ENCODE peak calls at places on chromosomes 6 and 20, in nine cellular contexts. H is Peyer's patch; C is CD8-positive, alpha-beta T cell; D is spleen; A is suprapubic skin; F is esophagus squamous epithelium; K is IMR-90; U is PC-9; S is GM23248. T is an unnamed sample. For H3K4me1, the result is how much of the 10 kb centered on the place peaks cover.

GRCh38 chr6:127618729-127619128 is 41.8 kb downstream of the C6orf58 start:
- DNase-seq in H (no peak), C (no peak), D (no peak), A (no peak), F (no peak), K (peak), U (peak), S (peak), T (no peak)

GRCh38 chr6:41428402-41428994 is 93.1 kb downstream of the NCR2 start:
- DNase-seq in H (no peak), C (no peak), D (no peak), A (no peak), F (no peak), K (no peak), U (no peak), S (peak), T (no peak)

GRCh38 chr6:1761472-1761871 is 151.8 kb downstream of the FOXC1 start:
- DNase-seq in H (no peak), C (no peak), D (no peak), A (no peak), F (no peak), K (no peak), U (no peak), S (no peak), T (no peak)

GRCh38 chr6:26198626-26199056 is 111.4 kb downstream of the HFE start:
- DNase-seq in H (no peak), C (peak), D (no peak), A (no peak), F (no peak), K (peak), U (no peak), S (peak), T (no peak)

GRCh38 chr6:158755636-158756035 is 63.5 kb downstream of the EZR start:
- DNase-seq in H (no peak), C (no peak), D (no peak), A (peak), F (no peak), K (no peak), U (no peak), S (no peak), T (no peak)

GRCh38 chr6:163337958-163338357 is 76.6 kb upstream of the QKI start:
- DNase-seq in H (no peak), C (no peak), D (no peak), A (no peak), F (no peak), K (no peak), U (peak), S (no peak), T (no peak)

GRCh38 chr6:18845891-18846290 is 458.7 kb downstream of the RNF144B start:
- DNase-seq in H (no peak), C (no peak), D (no peak), A (no peak), F (no peak), K (no peak), U (no peak), S (no peak), T (no peak)

GRCh38 chr6:5532941-5533340 is 271.6 kb downstream of the FARS2 start:
- DNase-seq in H (no peak), C (no peak), D (no peak), A (no peak), F (no peak), K (no peak), U (no peak), S (no peak), T (no peak)

GRCh38 chr6:3016473-3017280 is 17.0 kb downstream of the NQO2 start:
- DNase-seq in H (no peak), C (no peak), D (no peak), A (no peak), F (no peak), K (no peak), U (no peak), S (no peak), T (no peak)

GRCh38 chr6:130769812-130770211 is 57.4 kb upstream of the SMLR1 start:
- DNase-seq in H (no peak), C (no peak), D (no peak), A (no peak), F (no peak), K (no peak), U (no peak), S (no peak), T (no peak)

GRCh38 chr20:24958506-24959385 is 9.7 kb downstream of the CST7 start:
- DNase-seq in H (peak), C (no peak), D (peak), A (no peak), F (no peak), K (no peak), U (no peak), S (no peak), T (no peak)

GRCh38 chr6:130967502-130968469 is 95.3 kb downstream of the EPB41L2 start:
- DNase-seq in H (no peak), C (no peak), D (no peak), A (no peak), F (no peak), K (peak), U (no peak), S (peak), T (no peak)

GRCh38 chr6:25175216-25175615 is 104.0 kb upstream of the CARMIL1 start:
- DNase-seq in H (no peak), C (no peak), D (no peak), A (no peak), F (no peak), K (peak), U (peak), S (no peak), T (no peak)

GRCh38 chr20:32628960-32629530 is 43.9 kb upstream of the NOL4L start:
- DNase-seq in H (no peak), C (no peak), D (no peak), A (no peak), F (no peak), K (no peak), U (no peak), S (no peak), T (no peak)

GRCh38 chr6:137309078-137309762 is 90.0 kb upstream of the IFNGR1 start:
- DNase-seq in H (peak), C (no peak), D (peak), A (no peak), F (no peak), K (peak), U (peak), S (peak), T (peak)

GRCh38 chr6:107248147-107248546 is 132.8 kb upstream of the BEND3 start:
- DNase-seq in H (no peak), C (no peak), D (no peak), A (no peak), F (no peak), K (no peak), U (no peak), S (no peak), T (no peak)

GRCh38 chr20:10523438-10523837 is 88.3 kb downstream of the SLX4IP start:
- DNase-seq in H (no peak), C (no peak), D (no peak), A (no peak), F (no peak), K (no peak), U (no peak), S (no peak), T (no peak)

GRCh38 chr6:52420668-52421358 is 671 bp downstream of the EFHC1 start:
- DNase-seq in H (peak), C (no peak), D (peak), A (no peak), F (no peak), K (peak), U (no peak), S (peak), T (no peak)

GRCh38 chr6:17101422-17102257 is at the start of gene STMND1:
- DNase-seq in H (peak), C (no peak), D (no peak), A (no peak), F (no peak), K (peak), U (no peak), S (peak), T (peak)

GRCh38 chr6:112683926-112684325 is 336.8 kb downstream of the RFPL4B start:
- DNase-seq in H (no peak), C (no peak), D (no peak), A (no peak), F (no peak), K (peak), U (no peak), S (peak), T (no peak)

GRCh38 chr6:164741938-164742451 is 567.4 kb downstream of the C6orf118 start:
- DNase-seq in H (no peak), C (no peak), D (no peak), A (no peak), F (no peak), K (no peak), U (no peak), S (no peak), T (no peak)

GRCh38 chr6:127515234-127515793 is 3.8 kb downstream of the MTCL3 start:
- DNase-seq in H (no peak), C (peak), D (no peak), A (no peak), F (no peak), K (no peak), U (no peak), S (peak), T (no peak)

GRCh38 chr20:22805219-22805618 is 220.8 kb upstream of the FOXA2 start:
- DNase-seq in H (no peak), C (no peak), D (no peak), A (no peak), F (no peak), K (peak), U (peak), S (peak), T (no peak)

GRCh38 chr20:7716286-7716972 is 223.8 kb downstream of the HAO1 start:
- DNase-seq in H (no peak), C (no peak), D (no peak), A (no peak), F (no peak), K (no peak), U (no peak), S (no peak), T (no peak)

GRCh38 chr6:3915076-3915791 is 66.1 kb downstream of the FAM50B start:
- DNase-seq in H (no peak), C (peak), D (peak), A (no peak), F (no peak), K (no peak), U (no peak), S (no peak), T (no peak)

GRCh38 chr20:63942250-63943006 is 13.8 kb downstream of the UCKL1 start:
- DNase-seq in H (peak), C (no peak), D (peak), A (no peak), F (no peak), K (peak), U (no peak), S (peak), T (no peak)

GRCh38 chr6:36285187-36285612 is 15.3 kb downstream of the PNPLA1 start:
- DNase-seq in H (no peak), C (no peak), D (no peak), A (no peak), F (no peak), K (no peak), U (no peak), S (no peak), T (no peak)

GRCh38 chr6:154058963-154059680 is 20.1 kb downstream of the OPRM1 start:
- DNase-seq in H (no peak), C (no peak), D (no peak), A (no peak), F (no peak), K (no peak), U (no peak), S (no peak), T (no peak)

GRCh38 chr20:34083137-34083536 is 28.9 kb downstream of the EIF2S2 start:
- DNase-seq in H (peak), C (no peak), D (no peak), A (peak), F (no peak), K (peak), U (no peak), S (peak), T (peak)

GRCh38 chr6:25136879-25137278 is 142.3 kb upstream of the CARMIL1 start:
- DNase-seq in H (no peak), C (no peak), D (no peak), A (no peak), F (no peak), K (no peak), U (no peak), S (peak), T (no peak)

GRCh38 chr6:150025201-150025917 is at the start of gene RAET1L:
- DNase-seq in H (peak), C (no peak), D (no peak), A (no peak), F (no peak), K (peak), U (peak), S (peak), T (no peak)

GRCh38 chr20:11544029-11544678 is 373.5 kb upstream of the BTBD3 start:
- DNase-seq in H (no peak), C (no peak), D (no peak), A (no peak), F (no peak), K (peak), U (peak), S (peak), T (no peak)

GRCh38 chr6:158642805-158643489 is 1.6 kb downstream of the DYNLT1 start:
- DNase-seq in H (peak), C (peak), D (no peak), A (no peak), F (no peak), K (peak), U (no peak), S (peak), T (no peak)

GRCh38 chr20:49344975-49345374 is 67.1 kb upstream of the ZNFX1 start:
- DNase-seq in H (no peak), C (no peak), D (no peak), A (peak), F (no peak), K (peak), U (peak), S (peak), T (peak)

DNA sequence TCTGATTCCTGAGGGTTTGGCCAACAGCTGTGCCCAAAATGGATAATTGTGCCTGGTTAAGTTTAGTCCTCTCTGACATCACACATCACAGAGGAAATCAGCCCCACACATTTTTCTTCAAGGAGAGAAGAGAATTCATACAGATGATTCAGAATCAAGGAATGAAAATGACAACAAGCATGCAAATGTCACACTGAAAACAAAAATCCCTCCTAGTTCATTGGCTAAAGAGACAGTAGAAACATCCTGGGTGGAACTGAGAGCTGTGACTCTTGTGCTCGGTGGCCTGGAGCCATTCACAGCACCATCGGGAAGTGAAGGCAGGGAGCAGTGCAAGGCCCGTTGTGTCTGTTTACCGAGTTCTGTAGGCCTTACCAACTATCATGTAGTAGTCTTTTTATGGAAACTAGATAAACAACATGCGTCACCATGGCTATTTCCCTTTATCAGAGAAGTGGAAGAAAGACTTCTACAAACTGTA is 81.7 kb upstream of the TENT5A start:
- DNase-seq in H (peak), C (no peak), D (no peak), A (no peak), F (no peak), K (peak), U (no peak), S (peak), T (no peak)
- H3K4me1 ChIP-seq in H (under half), C (under half), D (under half), A (under half), F (under half), K (under half), U (under half), S (under half), T (under half)

GRCh38 chr6:110885526-110885925 is 10.9 kb downstream of the AMD1 start:
- DNase-seq in H (no peak), C (no peak), D (no peak), A (no peak), F (no peak), K (no peak), U (no peak), S (no peak), T (no peak)
- H3K4me1 ChIP-seq in H (under half), C (half or more), D (half or more), A (under half), F (under half), K (under half), U (under half), S (under half), T (under half)

GRCh38 chr6:156866181-156866862 is 89.1 kb downstream of the ARID1B start:
- DNase-seq in H (no peak), C (peak), D (no peak), A (no peak), F (no peak), K (peak), U (no peak), S (no peak), T (no peak)
- H3K4me1 ChIP-seq in H (under half), C (under half), D (half or more), A (under half), F (under half), K (under half), U (under half), S (under half), T (under half)

GRCh38 chr6:42448906-42449659 is 2.6 kb downstream of the TRERF1 start:
- DNase-seq in H (no peak), C (no peak), D (no peak), A (no peak), F (no peak), K (no peak), U (peak), S (no peak), T (no peak)
- H3K4me1 ChIP-seq in H (under half), C (under half), D (under half), A (half or more), F (under half), K (under half), U (under half), S (under half), T (under half)

DNA sequence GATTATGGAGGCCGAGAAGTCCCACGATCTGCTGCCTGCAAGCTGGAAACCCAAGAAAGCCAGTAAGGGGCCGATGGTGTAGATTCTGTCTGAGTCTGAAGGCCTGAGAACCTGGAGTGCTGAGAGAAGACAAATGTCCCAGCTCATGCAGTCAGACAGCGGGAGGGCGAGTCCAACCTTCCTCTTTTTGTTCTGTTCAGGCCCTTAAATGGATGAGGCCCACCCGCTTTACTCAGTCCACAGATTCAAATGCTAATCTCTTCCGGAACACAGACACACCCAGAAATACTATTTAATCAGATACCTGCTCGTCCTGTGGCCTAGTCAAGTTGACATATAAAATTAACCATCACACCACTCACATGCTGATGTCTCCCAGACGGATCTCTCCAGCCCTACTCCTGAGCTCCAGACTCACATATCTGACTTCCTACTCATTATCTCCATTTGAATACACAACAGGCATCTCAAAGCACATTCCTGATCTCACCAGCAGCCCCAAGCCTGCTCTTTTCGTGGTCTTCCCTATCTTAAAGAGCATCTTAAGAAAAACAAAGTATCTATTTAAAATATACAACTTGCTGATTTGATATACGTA is 26.7 kb upstream of the SRC start:
- DNase-seq in H (peak), C (no peak), D (no peak), A (no peak), F (no peak), K (peak), U (peak), S (peak), T (no peak)
- H3K4me1 ChIP-seq in H (under half), C (under half), D (under half), A (under half), F (under half), K (under half), U (under half), S (under half), T (under half)

GRCh38 chr20:44412402-44413144 is 57.1 kb downstream of the HNF4A start:
- DNase-seq in H (no peak), C (no peak), D (no peak), A (no peak), F (no peak), K (no peak), U (no peak), S (peak), T (no peak)

GRCh38 chr20:44411757-44412401 is 56.4 kb downstream of the HNF4A start:
- DNase-seq in H (no peak), C (no peak), D (no peak), A (no peak), F (no peak), K (no peak), U (no peak), S (no peak), T (no peak)

GRCh38 chr20:44411020-44411756 is 55.7 kb downstream of the HNF4A start:
- DNase-seq in H (peak), C (no peak), D (no peak), A (no peak), F (no peak), K (no peak), U (no peak), S (no peak), T (no peak)

GRCh38 chr20:44409132-44409600 is 53.7 kb downstream of the HNF4A start:
- DNase-seq in H (no peak), C (no peak), D (peak), A (no peak), F (no peak), K (peak), U (peak), S (peak), T (no peak)

DNA sequence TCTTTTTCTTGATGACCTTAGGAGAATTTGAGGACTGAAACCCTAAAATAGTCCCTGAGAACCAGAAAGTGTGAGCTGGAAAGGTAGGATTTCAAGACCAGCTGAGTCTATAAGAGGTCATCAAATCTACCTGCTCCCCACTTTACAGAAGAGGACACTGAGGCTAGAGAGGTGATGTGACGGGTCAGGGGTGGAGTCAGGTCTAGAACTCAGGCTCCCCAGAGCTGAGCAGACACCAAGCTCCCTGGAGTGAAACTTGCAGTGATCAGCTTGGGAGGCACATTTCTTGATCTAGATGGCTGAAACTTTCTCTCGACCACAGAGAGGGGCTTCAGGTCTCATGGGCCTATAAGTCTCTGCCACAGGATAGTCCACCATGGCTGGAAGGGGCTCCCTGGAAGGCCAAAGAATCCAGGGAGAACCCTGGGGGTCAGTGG is 55.1 kb downstream of the HNF4A start:
- DNase-seq in H (no peak), C (no peak), D (no peak), A (no peak), F (no peak), K (no peak), U (no peak), S (no peak), T (no peak)
- H3K4me1 ChIP-seq in H (under half), C (under half), D (under half), A (under half), F (under half), K (under half), U (under half), S (under half), T (under half)

DNA sequence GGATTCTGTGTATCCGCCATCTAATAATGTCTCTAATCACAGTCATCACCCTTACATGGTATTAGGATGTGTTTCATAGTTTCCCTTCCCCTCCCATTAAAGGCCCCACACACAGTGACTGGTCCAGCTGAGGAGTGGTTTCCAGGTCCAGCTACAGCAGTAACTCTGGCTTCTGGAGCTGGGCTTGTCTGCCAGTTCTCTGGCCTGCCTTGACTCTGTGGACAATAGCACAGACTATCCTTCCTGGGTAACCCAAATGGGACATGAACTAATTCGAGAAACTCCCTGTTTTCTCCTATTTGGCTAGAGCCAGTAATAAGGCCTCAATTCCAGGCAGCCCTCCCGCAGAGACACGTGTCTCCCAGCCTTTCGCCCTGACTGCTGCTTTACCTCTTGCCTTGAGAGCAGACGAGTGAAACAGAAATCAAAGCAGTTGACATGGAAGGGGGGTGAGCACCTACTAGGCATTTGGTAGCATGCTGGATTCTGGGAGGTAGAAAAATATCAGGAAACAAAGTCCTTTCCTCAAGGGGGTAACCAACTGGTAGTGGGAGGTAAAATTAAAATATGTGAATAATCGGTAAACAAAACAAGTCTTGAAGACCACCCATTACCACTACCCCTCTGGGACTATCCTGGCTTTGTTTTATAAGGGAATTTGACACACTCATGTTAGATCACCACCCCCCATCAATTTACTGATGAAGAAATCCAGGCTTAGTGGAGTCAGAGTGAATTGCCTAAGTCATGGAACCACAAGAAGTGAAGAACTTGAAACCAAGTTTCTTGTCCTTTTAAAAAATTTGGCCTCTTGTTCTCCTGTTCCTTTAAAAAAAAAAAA is 1.2 kb downstream of the TRAF3IP2 start:
- DNase-seq in H (peak), C (no peak), D (no peak), A (peak), F (no peak), K (peak), U (peak), S (peak), T (peak)
- H3K4me1 ChIP-seq in H (under half), C (under half), D (half or more), A (half or more), F (half or more), K (under half), U (under half), S (half or more), T (under half)